ENCODE peak calls at places on chromosome 9, in six cellular contexts. L, V, Z, P, G and X are unnamed samples.

GRCh38 chr9:89247431-89248370 is 63.3 kb upstream of the CKS2 start:
- DNase-seq in P (no peak), G (no peak), L (no peak), Z (no peak), V (no peak), X (no peak)

GRCh38 chr9:2116073-2116472 is 100.9 kb downstream of the SMARCA2 start:
- DNase-seq in G (no peak), L (peak; percentile 28), P (peak; percentile 20), Z (no peak), V (peak; percentile 24), X (peak; percentile 40)

GRCh38 chr9:128470560-128470959 is 14.8 kb downstream of the ODF2 start:
- DNase-seq in G (no peak), Z (no peak), V (no peak), P (no peak), L (no peak), X (no peak)

GRCh38 chr9:129964901-129965734 is 77.9 kb downstream of the FNBP1 start:
- DNase-seq in Z (no peak), L (no peak), P (no peak), G (no peak), V (no peak), X (no peak)

GRCh38 chr9:96136992-96137665 is 164.8 kb downstream of the HSD17B3 start:
- DNase-seq in V (no peak), P (peak; percentile 88), G (peak; percentile 22), Z (peak; percentile 68), L (no peak), X (no peak)

GRCh38 chr9:126043691-126044090 is 282.9 kb upstream of the MVB12B start:
- DNase-seq in V (no peak), P (no peak), L (no peak), G (no peak), Z (no peak), X (no peak)

GRCh38 chr9:125238915-125239446 is 2.2 kb downstream of the HSPA5 start:
- DNase-seq in V (no peak), Z (no peak), G (no peak), L (no peak), P (no peak), X (no peak)

GRCh38 chr9:131361202-131361833 is 32.6 kb upstream of the PRRC2B start:
- DNase-seq in L (no peak), G (no peak), P (no peak), V (no peak), Z (no peak), X (no peak)

GRCh38 chr9:135840539-135840938 is 66.8 kb downstream of the CAMSAP1 start:
- DNase-seq in P (no peak), V (no peak), G (no peak), L (no peak), Z (no peak), X (no peak)